ENCODE peak calls at places on chromosome 21, in eight cellular contexts. J is GM13977, Y is brain microvascular endothelial cell, S is mammary epithelial cell, F is MM.1S, I is lower lobe of right lung, X is AG09309, Q is ascending aorta. T is an unnamed sample.
A peak's percentile ranks its signal among the peaks of the same experiment; 100 is the strongest.

GRCh38 chr21:42556960-42557359 is 43.3 kb downstream of the SLC37A1 start:
- DNase-seq in J (peak; percentile 60), Y (no peak), S (no peak), F (no peak), I (peak; percentile 30), X (no peak), Q (peak; percentile 34), T (no peak)

GRCh38 chr21:37338671-37339526 is 27.7 kb upstream of the DYRK1A start:
- DNase-seq in J (no peak), Y (peak; percentile 93), S (peak; percentile 89), F (no peak), I (no peak), X (peak; percentile 94), Q (peak; percentile 74), T (no peak)

GRCh38 chr21:38095220-38095619 is 161.6 kb upstream of the KCNJ15 start:
- DNase-seq in J (no peak), Y (peak; percentile 6), S (no peak), F (no peak), I (no peak), X (no peak), Q (no peak), T (no peak)

GRCh38 chr21:24514081-24514733 is 1093.1 kb downstream of the MRPL39 start:
- DNase-seq in J (no peak), Y (no peak), S (no peak), F (peak; percentile 57), I (no peak), X (no peak), Q (no peak), T (no peak)

GRCh38 chr21:29299046-29299905 is 554 bp downstream of the BACH1 start:
- DNase-seq in J (peak; percentile 22), Y (peak; percentile 61), S (peak; percentile 57), F (peak; percentile 55), I (peak; percentile 81), X (no peak), Q (peak; percentile 83), T (no peak)

GRCh38 chr21:34950980-34951379 is 98.1 kb downstream of the RUNX1 start:
- DNase-seq in J (no peak), Y (no peak), S (no peak), F (no peak), I (no peak), X (no peak), Q (no peak), T (no peak)

GRCh38 chr21:29083306-29083705 is 9.9 kb upstream of the CCT8 start:
- DNase-seq in J (no peak), Y (no peak), S (no peak), F (no peak), I (no peak), X (no peak), Q (no peak), T (no peak)

GRCh38 chr21:27647921-27648320 is 681.0 kb upstream of the ADAMTS5 start:
- DNase-seq in J (no peak), Y (no peak), S (no peak), F (no peak), I (no peak), X (no peak), Q (no peak), T (no peak)

GRCh38 chr21:24225432-24225831 is 1381.8 kb downstream of the MRPL39 start:
- DNase-seq in J (no peak), Y (no peak), S (no peak), F (no peak), I (no peak), X (no peak), Q (no peak), T (no peak)

GRCh38 chr21:15659768-15660423 is 69.9 kb upstream of the USP25 start:
- DNase-seq in J (no peak), Y (no peak), S (peak; percentile 8), F (no peak), I (no peak), X (no peak), Q (no peak), T (no peak)

GRCh38 chr21:29473808-29474207 is 175.1 kb downstream of the BACH1 start:
- DNase-seq in J (no peak), Y (no peak), S (no peak), F (no peak), I (no peak), X (no peak), Q (no peak), T (no peak)

GRCh38 chr21:40053007-40053406 is 185.8 kb downstream of the PCP4 start:
- DNase-seq in J (no peak), Y (no peak), S (no peak), F (no peak), I (no peak), X (no peak), Q (peak; percentile 85), T (no peak)

GRCh38 chr21:42883921-42884320 is 4.6 kb upstream of the WDR4 start:
- DNase-seq in J (no peak), Y (no peak), S (no peak), F (no peak), I (no peak), X (no peak), Q (no peak), T (no peak)

GRCh38 chr21:34075760-34076159 is 2.4 kb downstream of the MRPS6 start:
- DNase-seq in J (no peak), Y (no peak), S (no peak), F (no peak), I (no peak), X (peak; percentile 7), Q (no peak), T (no peak)

DNA sequence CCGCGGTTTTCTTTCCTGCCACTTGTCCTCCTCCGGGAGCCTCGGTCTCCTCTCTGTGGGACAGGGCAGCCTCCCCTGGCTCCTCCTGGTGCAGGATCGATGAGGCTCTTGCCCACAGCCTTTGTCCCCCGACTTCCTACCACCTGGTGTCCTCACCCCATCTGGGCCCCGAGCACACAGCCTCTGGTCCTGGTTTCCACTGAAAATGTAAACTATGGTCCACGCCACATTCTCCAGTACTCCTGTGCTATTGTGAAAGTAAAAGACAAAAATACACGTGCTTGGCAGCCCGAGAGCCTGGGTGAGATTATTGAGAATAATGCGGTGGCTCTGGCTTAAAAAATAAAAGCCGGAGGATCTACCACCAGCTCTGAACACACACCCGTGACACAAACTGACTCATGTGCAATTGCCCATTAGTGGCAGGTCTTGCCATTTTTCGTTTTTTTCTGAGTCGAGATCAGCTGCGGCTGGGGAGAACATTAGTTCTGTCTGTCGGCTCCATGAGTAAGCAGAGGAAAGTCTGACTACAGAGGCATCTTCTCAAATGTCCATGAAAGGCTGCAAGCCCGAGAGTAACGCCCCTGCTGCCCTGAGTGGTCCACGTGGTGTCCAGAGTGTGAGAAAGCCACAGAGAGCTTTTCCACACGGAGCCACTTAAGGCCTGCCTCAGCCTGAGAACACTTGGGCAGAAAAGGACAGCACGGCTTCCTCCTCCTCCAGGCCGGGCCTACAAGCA is 5.7 kb upstream of the COL6A2 start:
- DNase-seq in J (no peak), Y (peak; percentile 93), S (no peak), F (no peak), I (no peak), X (peak; percentile 97), Q (peak; percentile 97), T (no peak)
- TF ChIP-seq CTCF in J (no peak), Y (no peak), S (no peak), F (no peak), I (no peak), X (no peak), Q (no peak), T (no peak)

GRCh38 chr21:44438531-44439210 is 16.6 kb upstream of the LRRC3 start:
- DNase-seq in J (no peak), Y (no peak), S (no peak), F (no peak), I (peak; percentile 46), X (no peak), Q (no peak), T (no peak)

GRCh38 chr21:44440241-44441040 is 14.9 kb upstream of the LRRC3 start:
- DNase-seq in J (no peak), Y (no peak), S (no peak), F (no peak), I (peak; percentile 29), X (no peak), Q (no peak), T (no peak)

GRCh38 chr21:44441041-44441400 is 14.3 kb upstream of the LRRC3 start:
- DNase-seq in J (no peak), Y (no peak), S (no peak), F (no peak), I (peak; percentile 24), X (no peak), Q (no peak), T (no peak)

GRCh38 chr21:44437696-44438431 is 17.4 kb upstream of the LRRC3 start:
- DNase-seq in J (no peak), Y (no peak), S (no peak), F (no peak), I (peak; percentile 30), X (no peak), Q (no peak), T (no peak)

DNA sequence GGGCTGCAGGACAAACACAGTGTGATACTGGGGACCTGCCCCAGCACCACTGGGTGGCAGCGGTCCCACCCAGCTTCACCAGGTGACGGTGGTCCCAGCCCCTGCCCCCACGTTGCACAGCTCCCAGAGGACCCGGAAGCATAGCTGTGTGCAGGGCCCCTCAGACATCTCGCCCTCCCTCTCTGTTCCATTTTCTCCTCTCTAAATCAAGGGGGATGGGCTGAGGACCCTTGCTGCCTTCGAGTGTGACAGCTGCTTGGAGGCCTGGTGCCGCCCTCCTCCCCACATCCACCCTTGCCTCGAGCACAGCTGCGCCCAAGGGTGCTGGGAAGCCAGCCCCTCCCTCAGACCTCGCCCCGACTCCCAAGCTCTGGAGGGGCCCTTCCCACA is 16.1 kb upstream of the LRRC3 start:
- DNase-seq in J (no peak), Y (no peak), S (no peak), F (no peak), I (no peak), X (no peak), Q (no peak), T (no peak)
- TF ChIP-seq CTCF in J (no peak), Y (no peak), S (no peak), F (no peak), I (no peak), X (no peak), Q (no peak), T (no peak)

GRCh38 chr21:41446571-41446970 is 20.5 kb downstream of the MX1 start:
- DNase-seq in J (no peak), Y (no peak), S (no peak), F (no peak), I (no peak), X (no peak), Q (no peak), T (no peak)

GRCh38 chr21:41445465-41445862 is 19.4 kb downstream of the MX1 start:
- DNase-seq in J (no peak), Y (no peak), S (no peak), F (no peak), I (no peak), X (no peak), Q (peak; percentile 38), T (no peak)

GRCh38 chr21:41449613-41450012 is 23.6 kb downstream of the MX1 start:
- DNase-seq in J (no peak), Y (no peak), S (no peak), F (no peak), I (no peak), X (no peak), Q (no peak), T (no peak)

GRCh38 chr21:41444703-41445464 is 18.8 kb downstream of the MX1 start:
- DNase-seq in J (no peak), Y (no peak), S (no peak), F (no peak), I (no peak), X (no peak), Q (peak; percentile 28), T (no peak)

GRCh38 chr21:41447356-41447755 is 21.3 kb downstream of the MX1 start:
- DNase-seq in J (no peak), Y (no peak), S (no peak), F (no peak), I (no peak), X (no peak), Q (no peak), T (no peak)
- TF ChIP-seq CTCF in J (no peak), Y (no peak), S (no peak), F (no peak), I (no peak), X (no peak), Q (no peak), T (no peak)

GRCh38 chr21:22342855-22343254 is 1344.6 kb downstream of the NCAM2 start:
- DNase-seq in J (no peak), Y (no peak), S (no peak), F (peak; percentile 28), I (no peak), X (no peak), Q (no peak), T (no peak)
- TF ChIP-seq CTCF in J (no peak), Y (no peak), S (no peak), F (no peak), I (no peak), X (no peak), Q (no peak), T (no peak)

T was measured in GM20000.